ENCODE peak calls at places on chromosomes 4 and X, in four cellular contexts. M is fibroblast of lung, C is MM.1S, B is keratinocyte. I is an unnamed sample.

GRCh38 chr4:111717916-111718315 is 427.3 kb upstream of the FAM241A start:
- DNase-seq in C (no peak), M (no peak), B (no peak), I (no peak)

GRCh38 chr4:99405433-99406115 is 29.6 kb downstream of the ADH7 start:
- DNase-seq in C (peak; percentile 59), B (peak; percentile 33), M (peak; percentile 93), I (no peak)

GRCh38 chrX:15399901-15400500 is 15.8 kb upstream of the VEGFD start:
- DNase-seq in B (no peak), C (no peak), M (no peak), I (no peak)

GRCh38 chr4:609400-610050 is 15.8 kb upstream of the PDE6B start:
- DNase-seq in C (no peak), M (no peak), B (no peak), I (no peak)

GRCh38 chrX:17882680-17883079 is 21.6 kb upstream of the RAI2 start:
- DNase-seq in B (no peak), C (no peak), M (no peak), I (no peak)

GRCh38 chr4:139710073-139710472 is 44.5 kb downstream of the MGST2 start:
- DNase-seq in B (no peak), M (no peak), C (no peak), I (no peak)

GRCh38 chrX:2584659-2585470 is 84.1 kb upstream of the DHRSX start:
- DNase-seq in C (no peak), B (no peak), M (no peak), I (no peak)

GRCh38 chrX:112642349-112642748 is 37.4 kb downstream of the LHFPL1 start:
- DNase-seq in B (no peak), M (peak; percentile 57), C (peak; percentile 61), I (no peak)

GRCh38 chr4:106986486-106986885 is 49.6 kb downstream of the DKK2 start:
- DNase-seq in B (no peak), M (peak; percentile 53), C (no peak), I (no peak)

GRCh38 chr4:170305627-170306026 is 215.9 kb upstream of the AADAT start:
- DNase-seq in B (no peak), M (no peak), C (no peak), I (no peak)

GRCh38 chr4:149690726-149691125 is 124.9 kb downstream of the IQCM start:
- DNase-seq in C (no peak), M (no peak), B (no peak), I (no peak)
- TF ChIP-seq CTCF in C (peak; percentile 13), M (peak; percentile 19), B (peak; percentile 15), I (no peak)

GRCh38 chr4:26047795-26048194 is 133.8 kb downstream of the SMIM20 start:
- DNase-seq in C (no peak), M (no peak), B (no peak), I (no peak)
- H3K27ac ChIP-seq in C (no peak overlapping the region), M (peak overlapping the region; percentile 95), B (no peak overlapping the region), I (peak overlapping the region; percentile 65)

GRCh38 chr4:117545042-117545441 is 459.7 kb upstream of the TRAM1L1 start:
- DNase-seq in M (peak; percentile 13), C (no peak), B (no peak), I (no peak)
- H3K27me3 ChIP-seq in M (no peaks in the 10 kb centered on the region), C (no peaks in the 10 kb centered on the region), B (no peaks in the 10 kb centered on the region), I (no peaks in the 10 kb centered on the region)

GRCh38 chrX:53294024-53294648 is 12.8 kb upstream of the IQSEC2 start:
- DNase-seq in M (peak; percentile 25), C (no peak), B (no peak), I (no peak)
- TF ChIP-seq CTCF in M (peak; percentile 14), C (no peak), B (peak; percentile 19), I (no peak)

DNA sequence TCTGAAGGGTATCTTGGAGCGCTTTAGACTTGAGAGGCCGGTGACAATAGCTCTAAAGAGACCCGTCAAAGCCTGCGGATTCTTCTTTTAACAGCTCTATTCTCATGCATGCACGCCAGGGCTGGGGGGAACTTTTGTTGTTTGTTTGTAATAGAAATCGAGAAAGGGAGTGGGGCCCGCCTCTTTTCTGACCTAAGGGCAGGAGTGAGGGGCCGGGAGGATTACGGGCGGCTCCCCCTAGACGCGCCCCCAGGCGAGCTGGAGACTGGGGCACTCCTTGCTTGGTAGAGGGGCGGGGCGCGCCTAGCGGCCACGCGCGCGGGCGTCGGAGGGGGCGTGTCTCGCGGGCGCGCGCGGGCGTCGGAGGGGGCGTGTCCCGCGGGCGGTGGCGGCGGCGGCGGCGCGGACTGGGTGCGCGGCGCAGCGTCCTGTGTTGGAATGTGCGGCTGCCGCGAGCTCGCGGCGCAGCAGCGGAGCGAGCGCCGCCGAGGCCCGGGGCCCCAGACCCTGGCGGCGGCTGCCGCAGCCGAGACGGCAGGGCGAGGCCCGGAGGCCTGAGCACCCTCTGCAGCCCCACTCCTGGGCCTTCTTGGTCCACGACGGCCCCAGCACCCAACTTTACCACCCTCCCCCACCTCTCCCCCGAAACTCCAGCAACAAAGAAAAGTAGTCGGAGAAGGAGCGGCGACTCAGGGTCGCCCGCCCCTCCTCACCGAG is at the start of gene REST:
- DNase-seq in M (peak; percentile 64), C (peak; percentile 74), B (no peak), I (peak; percentile 82)
- H3K27ac ChIP-seq in M (peak within 1 kb of the TSS; percentile 60), C (peak within 1 kb of the TSS; percentile 66), B (peak within 1 kb of the TSS; percentile 19), I (peak within 1 kb of the TSS; percentile 94)

GRCh38 chr4:110634320-110635154 is 11.7 kb upstream of the PITX2 start:
- DNase-seq in B (no peak), C (no peak), M (no peak), I (no peak)
- H3K27me3 ChIP-seq in B (peaks cover 91% of the 10 kb centered on the region), C (no peaks in the 10 kb centered on the region), M (peaks cover 85% of the 10 kb centered on the region), I (peaks cover 99% of the 10 kb centered on the region)

DNA sequence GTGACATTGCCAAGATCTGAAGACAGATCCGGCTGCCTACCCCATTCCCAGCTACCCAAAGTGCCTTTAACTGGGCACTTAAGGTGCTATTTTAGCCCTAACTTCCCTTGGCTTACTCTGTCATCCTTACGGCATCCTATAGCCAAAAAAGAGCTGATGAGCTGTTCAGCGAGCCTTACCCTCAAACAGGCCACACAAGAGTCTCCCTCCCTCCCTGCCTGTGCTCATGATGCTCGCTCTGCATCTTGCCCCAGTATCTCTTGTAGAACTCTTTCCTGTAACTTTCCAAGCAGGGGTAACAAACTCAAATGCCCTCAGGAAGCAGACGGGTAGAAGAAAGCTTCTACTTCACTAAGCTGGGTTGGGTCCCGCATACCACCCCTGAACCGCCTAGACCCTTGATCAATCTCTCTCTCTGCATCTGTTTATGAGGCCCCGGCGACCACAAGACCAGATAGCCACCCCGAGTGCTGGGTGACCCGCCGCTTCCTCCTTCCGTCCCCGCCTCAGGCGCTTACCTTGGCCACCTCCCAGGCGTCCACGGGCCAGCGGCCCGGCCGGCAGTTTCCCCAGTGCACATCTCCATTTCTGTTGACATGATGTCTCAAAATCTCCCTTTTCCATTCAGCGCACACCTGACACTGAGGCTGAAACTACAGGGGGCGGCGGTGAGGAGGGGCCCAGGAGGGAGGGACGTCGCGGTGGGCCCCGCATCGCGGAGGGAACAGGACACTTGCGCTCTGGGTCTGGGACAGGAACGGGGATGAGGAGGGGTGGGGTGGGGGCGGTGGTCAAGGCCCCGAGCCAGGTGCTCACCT is 663 bp downstream of the CXorf38 start:
- DNase-seq in C (peak; percentile 19), B (no peak), M (peak; percentile 11), I (peak; percentile 66)
- TF ChIP-seq CTCF in C (no peak), B (no peak), M (no peak), I (no peak)

GRCh38 chrX:11111947-11112346 is 815 bp downstream of the HCCS start:
- DNase-seq in C (peak; percentile 14), B (no peak), M (no peak), I (no peak)
- H3K27ac ChIP-seq in C (peak overlapping the region; percentile 94), B (peak overlapping the region; percentile 91), M (peak overlapping the region; percentile 93), I (peak overlapping the region; percentile 86)

GRCh38 chr4:6383929-6384328 is 88.5 kb downstream of the PPP2R2C start:
- DNase-seq in B (no peak), C (no peak), M (no peak), I (no peak)
- H3K27me3 ChIP-seq in B (no peaks in the 10 kb centered on the region), C (peaks cover 98% of the 10 kb centered on the region), M (no peaks in the 10 kb centered on the region), I (peaks cover 35% of the 10 kb centered on the region)